ENCODE peak calls at places on chromosome 20, in four cellular contexts. One of them, this sample, is unnamed.

GRCh38 chr20:208937-209566 is 18.0 kb upstream of the DEFB129 start:
- DNase-seq in HepG2: peak; percentile 64
- DNase-seq in HCT116: peak; percentile 38
- DNase-seq in H1: no peak
- DNase-seq in this sample: peak; percentile 53

GRCh38 chr20:51095755-51096509 is 73.0 kb upstream of the KCNG1 start:
- DNase-seq in HCT116: no peak
- DNase-seq in HepG2: no peak
- DNase-seq in H1: no peak
- DNase-seq in this sample: no peak

GRCh38 chr20:16476032-16476431 is 97.2 kb downstream of the KIF16B start:
- DNase-seq in H1: no peak
- DNase-seq in HCT116: peak; percentile 24
- DNase-seq in HepG2: peak; percentile 76
- DNase-seq in this sample: peak; percentile 27

GRCh38 chr20:51022803-51023616 is at the start of gene KCNG1:
- DNase-seq in HCT116: peak; percentile 49
- DNase-seq in HepG2: no peak
- DNase-seq in H1: peak; percentile 87
- DNase-seq in this sample: peak; percentile 82

GRCh38 chr20:44642203-44643153 is 9.0 kb downstream of the ADA start:
- DNase-seq in HCT116: no peak
- DNase-seq in H1: peak; percentile 63
- DNase-seq in HepG2: peak; percentile 69
- DNase-seq in this sample: peak; percentile 49

GRCh38 chr20:15847415-15847814 is 725.8 kb downstream of the KIF16B start:
- DNase-seq in HepG2: no peak
- DNase-seq in HCT116: no peak
- DNase-seq in H1: no peak
- DNase-seq in this sample: no peak

GRCh38 chr20:57695012-57695411 is 14.8 kb downstream of the PMEPA1 start:
- DNase-seq in H1: no peak
- DNase-seq in HepG2: no peak
- DNase-seq in HCT116: peak; percentile 48
- DNase-seq in this sample: no peak

GRCh38 chr20:24978493-24978892 is 14.1 kb downstream of the APMAP start:
- DNase-seq in H1: peak; percentile 2
- DNase-seq in HCT116: no peak
- DNase-seq in HepG2: no peak
- DNase-seq in this sample: no peak

GRCh38 chr20:2604506-2604835 is 48.0 kb upstream of the NOP56 start:
- DNase-seq in HepG2: no peak
- DNase-seq in HCT116: no peak
- DNase-seq in H1: no peak
- DNase-seq in this sample: no peak

GRCh38 chr20:19212524-19213502 is at the start of gene SLC24A3:
- DNase-seq in H1: peak; percentile 77
- DNase-seq in HCT116: no peak
- DNase-seq in HepG2: peak; percentile 23
- DNase-seq in this sample: no peak

GRCh38 chr20:35604444-35604750 is 11.2 kb upstream of the SPAG4 start:
- DNase-seq in HCT116: no peak
- DNase-seq in H1: peak; percentile 86
- DNase-seq in HepG2: peak; percentile 70
- DNase-seq in this sample: peak; percentile 56

GRCh38 chr20:54733687-54734086 is 258.3 kb downstream of the DOK5 start:
- DNase-seq in HCT116: no peak
- DNase-seq in HepG2: no peak
- DNase-seq in H1: no peak
- DNase-seq in this sample: no peak

GRCh38 chr20:47576516-47577033 is 74.9 kb downstream of the NCOA3 start:
- DNase-seq in HCT116: peak; percentile 85
- DNase-seq in HepG2: peak; percentile 97
- DNase-seq in H1: no peak
- DNase-seq in this sample: peak; percentile 81

GRCh38 chr20:24289737-24290481 is 179.5 kb upstream of the SYNDIG1 start:
- DNase-seq in HCT116: no peak
- DNase-seq in H1: no peak
- DNase-seq in HepG2: no peak
- DNase-seq in this sample: no peak

GRCh38 chr20:23034721-23035671 is at the start of gene SSTR4:
- DNase-seq in HepG2: no peak
- DNase-seq in HCT116: no peak
- DNase-seq in H1: peak; percentile 63
- DNase-seq in this sample: no peak
- TF ChIP-seq EZH2 in HepG2: no peak
- TF ChIP-seq EZH2 in HCT116: no peak
- TF ChIP-seq EZH2 in H1: peak; percentile 57
- TF ChIP-seq EZH2 in this sample: no peak

GRCh38 chr20:13671500-13672288 is 33.0 kb upstream of the TASP1 start:
- DNase-seq in HCT116: no peak
- DNase-seq in HepG2: no peak
- DNase-seq in H1: no peak
- DNase-seq in this sample: no peak
- TF ChIP-seq FOSL1 in HCT116: no peak
- TF ChIP-seq FOSL1 in HepG2: no peak
- TF ChIP-seq FOSL1 in H1: no peak
- TF ChIP-seq FOSL1 in this sample: no peak

GRCh38 chr20:56629464-56630085 is 469 bp downstream of the TFAP2C start:
- DNase-seq in HCT116: no peak
- DNase-seq in H1: no peak
- DNase-seq in HepG2: no peak
- DNase-seq in this sample: no peak
- TF ChIP-seq EZH2 in HCT116: no peak
- TF ChIP-seq EZH2 in H1: no peak
- TF ChIP-seq EZH2 in HepG2: no peak
- TF ChIP-seq EZH2 in this sample: no peak

GRCh38 chr20:61682998-61683681 is 382.5 kb downstream of the TAF4 start:
- DNase-seq in H1: no peak
- DNase-seq in HepG2: no peak
- DNase-seq in HCT116: no peak
- DNase-seq in this sample: no peak
- TF ChIP-seq FOSL1 in H1: no peak
- TF ChIP-seq FOSL1 in HepG2: no peak
- TF ChIP-seq FOSL1 in HCT116: no peak
- TF ChIP-seq FOSL1 in this sample: no peak

DNA sequence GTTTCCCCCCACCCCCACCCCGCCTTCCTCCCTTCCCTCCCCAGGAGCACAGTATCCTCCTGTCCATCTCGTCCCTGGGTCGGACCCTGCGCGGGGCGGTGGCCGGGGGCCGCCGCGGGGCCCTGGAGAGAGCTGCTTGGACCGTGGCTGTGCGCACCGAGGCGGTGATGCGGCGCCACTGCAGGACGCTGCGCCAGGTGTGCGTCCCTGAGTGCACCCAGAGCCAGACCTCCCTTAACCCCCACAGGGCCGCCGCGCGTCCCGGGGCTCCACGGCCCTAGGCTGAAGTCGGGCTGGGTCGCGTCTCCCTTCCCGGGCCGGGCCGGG is 2.2 kb downstream of the C20orf204 start:
- DNase-seq in H1: no peak
- DNase-seq in HepG2: no peak
- DNase-seq in HCT116: peak; percentile 13
- DNase-seq in this sample: no peak
- TF ChIP-seq EZH2 in H1: peak; percentile 49
- TF ChIP-seq EZH2 in HepG2: no peak
- TF ChIP-seq EZH2 in HCT116: no peak
- TF ChIP-seq EZH2 in this sample: no peak

DNA sequence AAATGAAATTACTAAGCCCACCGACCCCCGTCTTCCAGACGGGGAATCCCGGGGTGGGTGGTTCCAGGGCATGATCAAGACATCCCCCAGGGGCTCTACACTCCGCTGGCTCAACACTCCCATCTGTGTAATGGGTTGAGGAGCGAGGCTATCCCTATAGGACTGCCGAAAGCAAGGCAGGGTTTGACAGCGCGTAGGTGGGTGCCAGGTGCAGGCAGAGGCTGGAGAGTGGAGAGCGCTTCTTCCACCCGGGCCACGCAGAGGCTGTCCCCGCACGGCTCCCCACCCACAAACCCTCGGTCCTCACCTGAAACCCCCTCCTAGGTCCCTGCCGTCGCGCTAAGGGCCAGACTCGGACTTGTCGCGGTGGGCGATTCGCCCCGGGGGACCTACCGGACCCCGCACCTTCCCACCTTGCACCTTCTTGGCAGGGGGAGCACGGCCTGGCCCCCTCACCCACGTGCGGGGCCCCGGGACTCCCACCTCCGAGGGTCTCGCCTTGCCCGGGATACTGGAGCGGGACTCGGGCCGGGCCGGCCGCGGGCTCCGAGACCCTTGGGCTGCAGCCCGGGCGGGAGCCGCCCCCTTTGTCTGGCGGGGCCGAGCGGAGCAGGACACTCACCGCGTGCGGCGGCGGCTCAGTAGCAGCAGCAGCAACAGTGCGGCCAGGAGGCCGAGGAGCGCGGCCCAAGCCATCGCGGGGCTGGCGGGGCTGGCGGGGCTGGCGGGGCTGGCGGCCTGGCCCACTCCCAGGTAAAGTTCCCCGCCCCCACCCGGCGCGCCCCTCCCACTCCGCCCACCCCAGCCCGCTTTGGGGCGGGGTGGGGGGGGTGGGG is at the start of gene PTGIS:
- DNase-seq in HepG2: no peak
- DNase-seq in H1: peak; percentile 83
- DNase-seq in HCT116: no peak
- DNase-seq in this sample: peak; percentile 29
- TF ChIP-seq FOSL1 in HepG2: no peak
- TF ChIP-seq FOSL1 in H1: no peak
- TF ChIP-seq FOSL1 in HCT116: no peak
- TF ChIP-seq FOSL1 in this sample: no peak

DNA sequence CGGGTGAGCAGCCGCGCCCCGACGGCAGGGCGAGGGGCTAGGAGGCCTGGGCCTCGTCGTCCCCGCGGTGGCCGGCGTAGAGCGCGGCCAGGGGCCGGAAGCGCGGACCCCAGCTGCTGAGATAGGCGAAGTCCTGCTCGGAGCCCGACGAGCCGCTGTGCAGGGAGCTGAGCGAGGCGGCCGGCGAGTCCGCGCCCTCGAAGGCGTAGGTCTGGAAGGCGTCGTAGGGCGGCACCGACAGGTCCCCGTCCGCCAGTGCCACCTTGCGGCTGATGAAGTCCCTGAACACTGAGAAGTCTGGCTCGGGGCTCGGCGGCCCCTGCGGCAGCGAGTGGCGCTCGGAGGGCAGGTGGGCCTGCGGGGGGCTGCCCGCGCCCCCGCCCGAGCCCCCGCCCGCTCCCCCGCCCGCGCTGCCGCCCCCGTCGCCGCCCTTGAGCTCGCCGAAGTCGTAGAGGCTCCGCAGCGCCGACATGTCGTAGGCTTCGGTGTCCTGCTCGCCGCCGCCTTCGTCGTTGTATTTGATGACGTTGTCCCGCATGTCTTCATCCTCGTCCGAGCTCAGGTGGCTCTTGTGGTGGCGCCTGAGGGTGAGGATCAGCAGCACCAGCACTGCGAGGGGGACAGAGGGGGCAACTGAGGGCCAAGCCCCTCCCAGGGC is 56.5 kb downstream of the CD40 start:
- DNase-seq in HCT116: peak; percentile 13
- DNase-seq in H1: peak; percentile 92
- DNase-seq in HepG2: peak; percentile 57
- DNase-seq in this sample: peak; percentile 81
- TF ChIP-seq EZH2 in HCT116: no peak
- TF ChIP-seq EZH2 in H1: no peak
- TF ChIP-seq EZH2 in HepG2: no peak
- TF ChIP-seq EZH2 in this sample: no peak

GRCh38 chr20:59151820-59152219 is 11.8 kb upstream of the ZNF831 start:
- DNase-seq in H1: no peak
- DNase-seq in HepG2: no peak
- DNase-seq in HCT116: no peak
- DNase-seq in this sample: no peak

GRCh38 chr20:59153355-59153681 is 10.3 kb upstream of the ZNF831 start:
- DNase-seq in HCT116: no peak
- DNase-seq in H1: no peak
- DNase-seq in HepG2: no peak
- DNase-seq in this sample: no peak

GRCh38 chr20:59154317-59155013 is 9.2 kb upstream of the ZNF831 start:
- DNase-seq in H1: no peak
- DNase-seq in HCT116: no peak
- DNase-seq in HepG2: no peak
- DNase-seq in this sample: no peak

GRCh38 chr20:59152559-59153354 is 10.9 kb upstream of the ZNF831 start:
- DNase-seq in HepG2: no peak
- DNase-seq in H1: no peak
- DNase-seq in HCT116: no peak
- DNase-seq in this sample: no peak

DNA sequence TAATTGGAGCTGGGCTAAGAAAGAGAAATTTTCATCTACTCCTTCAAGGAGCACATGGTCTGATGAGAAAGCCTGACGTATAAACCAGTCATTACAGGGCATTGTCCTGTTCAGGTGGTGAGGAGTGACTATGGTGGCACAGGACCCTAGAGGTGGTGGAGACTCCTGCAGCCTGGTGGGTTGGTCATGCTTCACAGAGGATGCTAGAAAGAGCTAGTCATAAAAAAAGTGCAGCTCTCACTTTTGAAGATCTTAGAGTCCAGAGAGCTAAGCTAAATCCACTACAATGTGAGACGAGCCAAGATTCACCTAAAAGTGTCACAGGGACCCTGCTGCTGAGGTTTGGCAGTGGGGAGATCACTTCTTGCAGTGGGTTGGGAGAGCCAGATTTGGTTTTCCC is 9.8 kb upstream of the ZNF831 start:
- DNase-seq in H1: no peak
- DNase-seq in HepG2: no peak
- DNase-seq in HCT116: no peak
- DNase-seq in this sample: no peak
- TF ChIP-seq FOSL1 in H1: no peak
- TF ChIP-seq FOSL1 in HepG2: no peak
- TF ChIP-seq FOSL1 in HCT116: no peak
- TF ChIP-seq FOSL1 in this sample: no peak

GRCh38 chr20:62219101-62219991 is 732 bp downstream of the HRH3 start:
- DNase-seq in H1: peak; percentile 67
- DNase-seq in HepG2: no peak
- DNase-seq in HCT116: no peak
- DNase-seq in this sample: no peak
- TF ChIP-seq EZH2 in H1: peak; percentile 67
- TF ChIP-seq EZH2 in HepG2: peak; percentile 73
- TF ChIP-seq EZH2 in HCT116: no peak
- TF ChIP-seq EZH2 in this sample: no peak